ENCODE peak calls at places on chromosomes 11 and 22, in five cellular contexts. Y is HCT116, T is pancreas, G is Caco-2, D is IMR-90. R is an unnamed sample.

GRCh38 chr11:121292503-121293275 is at the start of gene SC5D:
- DNase-seq in Y (peak; percentile 82), T (peak; percentile 94), G (peak; percentile 99), D (peak; percentile 90), R (peak; percentile 32)

GRCh38 chr11:67441082-67441683 is 2.1 kb downstream of the CORO1B start:
- DNase-seq in Y (no peak), T (no peak), G (no peak), D (no peak), R (no peak)

GRCh38 chr11:65546217-65546958 is 11.8 kb downstream of the LTBP3 start:
- DNase-seq in Y (peak; percentile 50), T (peak; percentile 94), G (peak; percentile 99), D (no peak), R (no peak)

GRCh38 chr11:126371595-126371994 is 16.1 kb downstream of the ST3GAL4 start:
- DNase-seq in Y (no peak), T (no peak), G (no peak), D (no peak), R (no peak)

GRCh38 chr11:46914363-46914762 is 4.0 kb downstream of the LRP4 start:
- DNase-seq in Y (no peak), T (no peak), G (no peak), D (peak; percentile 75), R (peak; percentile 88)

GRCh38 chr11:102705626-102706025 is at the start of gene MMP27:
- DNase-seq in Y (no peak), T (no peak), G (no peak), D (no peak), R (no peak)

GRCh38 chr11:15091620-15092019 is 18.2 kb downstream of the CALCB start:
- DNase-seq in Y (no peak), T (no peak), G (no peak), D (no peak), R (no peak)

GRCh38 chr22:33519140-33519973 is 400.9 kb downstream of the LARGE1 start:
- DNase-seq in Y (no peak), T (peak; percentile 23), G (peak; percentile 68), D (peak; percentile 61), R (no peak)

GRCh38 chr11:93537022-93537421 is 6.2 kb downstream of the SMCO4 start:
- DNase-seq in Y (no peak), T (peak; percentile 37), G (no peak), D (no peak), R (no peak)

GRCh38 chr11:61803889-61804647 is 11.4 kb downstream of the FEN1 start:
- DNase-seq in Y (no peak), T (no peak), G (no peak), D (peak; percentile 49), R (no peak)

GRCh38 chr11:61820174-61820573 is 3.4 kb upstream of the FADS1 start:
- DNase-seq in Y (no peak), T (no peak), G (no peak), D (peak; percentile 65), R (peak; percentile 43)

GRCh38 chr11:86800956-86801264 is 568 bp downstream of the PRSS23 start:
- DNase-seq in Y (no peak), T (no peak), G (no peak), D (no peak), R (no peak)

GRCh38 chr22:41526802-41527799 is 17.2 kb downstream of the POLR3H start:
- DNase-seq in Y (no peak), T (no peak), G (peak; percentile 74), D (peak; percentile 25), R (no peak)

GRCh38 chr11:70399681-70400112 is 1.4 kb downstream of the CTTN start:
- DNase-seq in Y (peak; percentile 87), T (peak; percentile 85), G (peak; percentile 79), D (peak; percentile 97), R (peak; percentile 63)

GRCh38 chr22:28019360-28019759 is 100.3 kb upstream of the PITPNB start:
- DNase-seq in Y (no peak), T (peak; percentile 10), G (no peak), D (no peak), R (peak; percentile 48)

GRCh38 chr11:61969838-61970452 is 2.5 kb upstream of the FTH1 start:
- DNase-seq in Y (no peak), T (no peak), G (no peak), D (peak; percentile 87), R (no peak)

GRCh38 chr11:129279326-129280026 is 87.4 kb upstream of the ARHGAP32 start:
- DNase-seq in Y (peak; percentile 37), T (peak; percentile 80), G (peak; percentile 98), D (peak; percentile 67), R (no peak)

GRCh38 chr11:17932472-17932871 is 80.4 kb downstream of the SERGEF start:
- DNase-seq in Y (no peak), T (no peak), G (peak; percentile 15), D (no peak), R (no peak)

GRCh38 chr22:30872282-30873041 is 96.1 kb downstream of the MORC2 start:
- DNase-seq in Y (no peak), T (peak; percentile 6), G (no peak), D (no peak), R (no peak)

GRCh38 chr11:112859787-112860186 is 101.4 kb upstream of the NCAM1 start:
- DNase-seq in Y (no peak), T (no peak), G (no peak), D (no peak), R (no peak)

GRCh38 chr22:47337161-47337621 is 574.7 kb downstream of the TBC1D22A start:
- DNase-seq in Y (peak; percentile 76), T (no peak), G (no peak), D (peak; percentile 87), R (no peak)

GRCh38 chr11:44505591-44506054 is 59.8 kb upstream of the CD82 start:
- DNase-seq in Y (no peak), T (no peak), G (no peak), D (peak; percentile 61), R (no peak)

GRCh38 chr11:113204280-113204679 is 110.1 kb upstream of the TTC12 start:
- DNase-seq in Y (no peak), T (no peak), G (no peak), D (no peak), R (no peak)

GRCh38 chr11:8258289-8258688 is 5.4 kb downstream of the LMO1 start:
- DNase-seq in Y (no peak), T (no peak), G (no peak), D (no peak), R (no peak)

GRCh38 chr22:26646158-26646557 is 11.2 kb upstream of the MIAT start:
- DNase-seq in Y (no peak), T (no peak), G (no peak), D (peak; percentile 55), R (no peak)

GRCh38 chr11:102469196-102469821 is 16.7 kb upstream of the TMEM123 start:
- DNase-seq in Y (no peak), T (no peak), G (no peak), D (peak; percentile 62), R (no peak)

GRCh38 chr22:44180706-44181032 is at the start of gene PARVG:
- DNase-seq in Y (no peak), T (no peak), G (no peak), D (no peak), R (no peak)

GRCh38 chr22:50581950-50582561 is 593 bp downstream of the CHKB start:
- DNase-seq in Y (no peak), T (no peak), G (no peak), D (no peak), R (no peak)

GRCh38 chr22:46453006-46453828 is 84.2 kb downstream of the CELSR1 start:
- DNase-seq in Y (no peak), T (no peak), G (no peak), D (no peak), R (no peak)

DNA sequence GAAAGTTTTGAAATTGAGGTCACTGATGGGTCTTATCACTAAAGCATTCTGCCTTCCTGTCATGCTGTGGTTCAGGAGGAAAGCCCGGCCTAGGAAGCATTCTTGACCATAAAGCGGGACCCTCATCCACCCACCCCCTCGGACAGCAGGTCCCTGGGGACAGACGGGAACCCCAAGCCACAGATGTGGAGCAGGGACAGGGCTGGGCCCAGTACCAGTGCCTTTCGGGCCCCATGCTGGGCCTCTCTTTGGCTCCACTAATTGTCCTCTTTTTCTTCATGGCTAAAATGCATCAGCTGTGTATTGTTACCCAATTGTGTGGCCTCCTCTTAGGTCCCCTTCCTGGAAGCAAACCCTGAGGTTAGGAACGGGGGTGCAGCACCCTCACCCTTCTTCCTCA is 807.9 kb downstream of the BRD1 start:
- DNase-seq in Y (no peak), T (peak; percentile 7), G (no peak), D (no peak), R (no peak)
- H3K4me3 ChIP-seq in Y (no peak overlapping the region), T (no peak overlapping the region), G (no peak overlapping the region), D (no peak overlapping the region), R (no peak overlapping the region)

DNA sequence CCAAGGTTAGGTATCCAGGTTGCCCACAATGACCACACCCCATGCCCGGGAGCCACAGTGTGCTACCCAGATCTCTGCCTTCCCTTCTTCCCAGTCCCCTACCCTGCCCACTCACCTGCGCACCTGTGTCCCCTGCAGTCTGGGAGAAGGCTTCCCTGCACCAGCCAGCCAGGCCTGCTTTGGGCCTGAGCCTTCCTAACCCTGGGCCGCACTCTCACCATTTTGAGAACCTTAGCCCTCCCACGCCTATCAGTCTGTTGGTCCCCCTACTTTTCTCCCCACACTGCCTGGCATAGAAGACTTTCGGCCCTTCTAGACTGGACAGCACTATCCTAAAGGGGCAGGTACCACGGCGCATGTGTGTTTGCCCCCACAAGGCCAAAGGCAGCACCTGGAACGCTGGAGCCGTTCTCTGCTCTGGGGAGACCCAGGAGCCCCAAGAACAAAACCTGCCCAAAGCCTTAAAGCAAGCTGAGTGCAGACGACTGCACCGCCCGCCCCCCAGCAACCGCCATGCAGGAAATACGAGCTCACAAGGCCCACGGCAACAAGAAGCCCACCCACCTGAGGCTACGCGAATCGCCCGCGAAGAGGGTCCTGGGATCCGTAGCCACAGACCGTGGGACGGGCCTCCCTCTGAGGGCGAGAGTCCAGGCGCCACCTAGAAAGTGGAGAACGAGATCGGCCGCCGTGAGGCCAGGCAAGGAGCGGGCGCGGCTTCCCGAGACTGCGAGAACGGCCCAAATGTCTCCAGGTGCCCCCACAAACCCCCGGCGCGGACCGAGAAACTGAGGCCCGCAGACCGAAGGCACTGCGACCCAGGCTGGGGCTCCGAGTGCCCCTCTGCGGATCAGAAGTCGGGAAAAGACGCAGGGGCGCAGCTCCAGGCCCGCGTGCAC is 546 bp downstream of the GNB1L start:
- DNase-seq in Y (peak; percentile 2), T (no peak), G (no peak), D (no peak), R (no peak)
- TF ChIP-seq CTCF in Y (no peak), T (no peak), G (no peak), D (no peak), R (no peak)

GRCh38 chr11:73217131-73217809 is 811 bp upstream of the P2RY2 start:
- DNase-seq in Y (no peak), T (no peak), G (no peak), D (no peak), R (no peak)

GRCh38 chr11:73218106-73218829 is at the start of gene P2RY2:
- DNase-seq in Y (peak; percentile 32), T (peak; percentile 81), G (peak; percentile 94), D (no peak), R (no peak)

GRCh38 chr11:73217810-73218105 is 323 bp upstream of the P2RY2 start:
- DNase-seq in Y (no peak), T (no peak), G (no peak), D (no peak), R (no peak)

GRCh38 chr11:73219396-73220285 is 1.6 kb downstream of the P2RY2 start:
- DNase-seq in Y (no peak), T (no peak), G (no peak), D (no peak), R (no peak)

GRCh38 chr11:73218830-73219215 is 742 bp downstream of the P2RY2 start:
- DNase-seq in Y (no peak), T (no peak), G (no peak), D (no peak), R (no peak)
- H3K4me3 ChIP-seq in Y (peak overlapping the region; percentile 56), T (peak overlapping the region; percentile 29), G (peak overlapping the region; percentile 57), D (no peak overlapping the region), R (peak overlapping the region; percentile 69)

GRCh38 chr22:23270212-23270733 is 90.0 kb downstream of the BCR start:
- DNase-seq in Y (no peak), T (no peak), G (no peak), D (peak; percentile 7), R (no peak)
- TF ChIP-seq CTCF in Y (no peak), T (no peak), G (no peak), D (peak; percentile 40), R (peak; percentile 37)

R was measured in epithelial cell of proximal tubule.